ENCODE peak calls at places on chromosomes 6 and 20, in nine cellular contexts. B is astrocyte, A is PC-3, L is astrocyte of the cerebellum, J is uterus, E is cardiac muscle cell, H is DND-41, P is fibroblast of mammary gland, X is mammary epithelial cell. N is an unnamed sample.

GRCh38 chr20:50735813-50736212 is 4.4 kb downstream of the PARD6B start:
- DNase-seq in A (peak), H (no peak), E (no peak), L (no peak), B (no peak), P (no peak), J (no peak), X (peak), N (no peak)

GRCh38 chr6:134176283-134176975 is 124.0 kb upstream of the SLC2A12 start:
- DNase-seq in X (no peak), J (peak), P (peak), L (no peak), E (peak), H (no peak), B (peak), A (peak), N (no peak)

GRCh38 chr20:9161308-9161707 is 92.4 kb downstream of the PLCB4 start:
- DNase-seq in E (no peak), J (no peak), P (no peak), A (no peak), H (no peak), B (no peak), L (no peak), X (no peak), N (no peak)

GRCh38 chr6:130585587-130585986 is 219.8 kb downstream of the TMEM200A start:
- DNase-seq in B (peak), L (no peak), P (no peak), X (no peak), J (no peak), A (no peak), H (no peak), E (no peak), N (no peak)

GRCh38 chr20:25285856-25286798 is 38.2 kb downstream of the PYGB start:
- DNase-seq in E (no peak), H (no peak), B (no peak), A (no peak), P (no peak), L (no peak), X (no peak), J (peak), N (no peak)

GRCh38 chr20:19594896-19595295 is 163.2 kb upstream of the RIN2 start:
- DNase-seq in H (no peak), E (no peak), A (no peak), B (no peak), X (no peak), P (no peak), J (no peak), L (no peak), N (no peak)

GRCh38 chr6:20706293-20707165 is 172.3 kb downstream of the CDKAL1 start:
- DNase-seq in H (no peak), B (peak), X (peak), A (no peak), E (no peak), J (no peak), L (no peak), P (peak), N (no peak)

GRCh38 chr20:2688041-2688591 is 4.5 kb upstream of the EBF4 start:
- DNase-seq in J (peak), L (no peak), H (peak), P (peak), X (no peak), E (peak), A (peak), B (no peak), N (no peak)

GRCh38 chr20:63854069-63854765 is 7.1 kb upstream of the ABHD16B start:
- DNase-seq in L (no peak), X (no peak), J (peak), E (peak), B (no peak), H (no peak), A (no peak), P (no peak), N (no peak)

GRCh38 chr20:51169813-51170212 is 146.9 kb upstream of the KCNG1 start:
- DNase-seq in P (no peak), J (no peak), A (no peak), L (no peak), E (no peak), X (no peak), H (no peak), B (no peak), N (no peak)

GRCh38 chr6:149405823-149406765 is 6.0 kb downstream of the SUMO4 start:
- DNase-seq in P (peak), E (peak), L (no peak), A (no peak), H (no peak), X (peak), J (no peak), B (no peak), N (no peak)

GRCh38 chr6:105835373-105835772 is 250.8 kb upstream of the PRDM1 start:
- DNase-seq in L (no peak), X (peak), B (peak), J (no peak), H (peak), E (no peak), A (peak), P (peak), N (no peak)

GRCh38 chr6:12403201-12403826 is 113.2 kb downstream of the EDN1 start:
- DNase-seq in P (peak), L (no peak), A (peak), E (peak), B (peak), J (no peak), X (peak), H (no peak), N (no peak)

GRCh38 chr6:132764370-132764769 is 6.7 kb upstream of the VNN2 start:
- DNase-seq in B (peak), X (peak), H (no peak), A (peak), L (peak), P (peak), J (peak), E (peak), N (peak)

GRCh38 chr20:1490643-1491042 is 577 bp downstream of the SIRPB2 start:
- DNase-seq in X (no peak), J (no peak), L (no peak), P (no peak), E (no peak), A (no peak), B (no peak), H (no peak), N (no peak)

GRCh38 chr20:45235995-45236394 is 14.8 kb downstream of the SEMG2 start:
- DNase-seq in A (peak), B (no peak), P (no peak), L (no peak), E (no peak), X (no peak), H (no peak), J (no peak), N (no peak)

GRCh38 chr20:23641936-23642751 is 4.4 kb upstream of the CST3 start:
- DNase-seq in H (peak), L (no peak), J (no peak), P (peak), B (peak), E (peak), X (peak), A (peak), N (peak)

GRCh38 chr20:63265891-63266515 is 6.6 kb upstream of the ARFGAP1 start:
- DNase-seq in L (peak), E (no peak), H (no peak), A (no peak), X (no peak), B (peak), J (no peak), P (peak), N (peak)

GRCh38 chr20:6637160-6637579 is 130.3 kb upstream of the BMP2 start:
- DNase-seq in H (no peak), P (no peak), A (no peak), J (no peak), E (no peak), B (no peak), L (no peak), X (no peak), N (no peak)

GRCh38 chr6:147961473-147962141 is 381.0 kb upstream of the SASH1 start:
- DNase-seq in P (no peak), L (no peak), X (no peak), J (no peak), H (no peak), E (no peak), B (no peak), A (no peak), N (no peak)

GRCh38 chr6:99818161-99818560 is 175.9 kb downstream of the MCHR2 start:
- DNase-seq in J (no peak), L (no peak), P (no peak), A (no peak), E (no peak), B (no peak), H (no peak), X (no peak), N (no peak)

GRCh38 chr6:169647637-169648036 is 54.2 kb downstream of the WDR27 start:
- DNase-seq in E (no peak), X (no peak), A (no peak), H (no peak), L (no peak), P (no peak), B (no peak), J (no peak), N (no peak)

GRCh38 chr6:27130668-27131428 is 116.7 kb upstream of the PRSS16 start:
- DNase-seq in H (no peak), E (no peak), B (no peak), L (no peak), J (no peak), A (peak), X (peak), P (no peak), N (no peak)

GRCh38 chr20:50027611-50028105 is 44.9 kb downstream of the SNAI1 start:
- DNase-seq in B (peak), E (peak), P (peak), X (peak), A (peak), H (no peak), L (peak), J (peak), N (peak)

GRCh38 chr6:11224252-11224965 is 8.1 kb downstream of the NEDD9 start:
- DNase-seq in X (no peak), E (peak), A (peak), P (peak), J (no peak), H (peak), L (no peak), B (peak), N (no peak)

GRCh38 chr6:34225551-34225950 is 11.1 kb upstream of the HMGA1 start:
- DNase-seq in H (no peak), L (no peak), E (no peak), A (no peak), X (no peak), B (no peak), P (no peak), J (no peak), N (no peak)

GRCh38 chr6:34223964-34224940 is 12.4 kb upstream of the HMGA1 start:
- DNase-seq in P (peak), H (peak), B (peak), L (peak), A (peak), X (peak), E (peak), J (peak), N (peak)

GRCh38 chr6:34227656-34228421 is 8.8 kb upstream of the HMGA1 start:
- DNase-seq in H (no peak), B (no peak), X (no peak), L (no peak), E (no peak), P (peak), A (peak), J (no peak), N (no peak)

GRCh38 chr6:34226066-34226465 is 10.6 kb upstream of the HMGA1 start:
- DNase-seq in H (no peak), A (no peak), X (no peak), L (no peak), J (no peak), P (no peak), E (no peak), B (no peak), N (no peak)

DNA sequence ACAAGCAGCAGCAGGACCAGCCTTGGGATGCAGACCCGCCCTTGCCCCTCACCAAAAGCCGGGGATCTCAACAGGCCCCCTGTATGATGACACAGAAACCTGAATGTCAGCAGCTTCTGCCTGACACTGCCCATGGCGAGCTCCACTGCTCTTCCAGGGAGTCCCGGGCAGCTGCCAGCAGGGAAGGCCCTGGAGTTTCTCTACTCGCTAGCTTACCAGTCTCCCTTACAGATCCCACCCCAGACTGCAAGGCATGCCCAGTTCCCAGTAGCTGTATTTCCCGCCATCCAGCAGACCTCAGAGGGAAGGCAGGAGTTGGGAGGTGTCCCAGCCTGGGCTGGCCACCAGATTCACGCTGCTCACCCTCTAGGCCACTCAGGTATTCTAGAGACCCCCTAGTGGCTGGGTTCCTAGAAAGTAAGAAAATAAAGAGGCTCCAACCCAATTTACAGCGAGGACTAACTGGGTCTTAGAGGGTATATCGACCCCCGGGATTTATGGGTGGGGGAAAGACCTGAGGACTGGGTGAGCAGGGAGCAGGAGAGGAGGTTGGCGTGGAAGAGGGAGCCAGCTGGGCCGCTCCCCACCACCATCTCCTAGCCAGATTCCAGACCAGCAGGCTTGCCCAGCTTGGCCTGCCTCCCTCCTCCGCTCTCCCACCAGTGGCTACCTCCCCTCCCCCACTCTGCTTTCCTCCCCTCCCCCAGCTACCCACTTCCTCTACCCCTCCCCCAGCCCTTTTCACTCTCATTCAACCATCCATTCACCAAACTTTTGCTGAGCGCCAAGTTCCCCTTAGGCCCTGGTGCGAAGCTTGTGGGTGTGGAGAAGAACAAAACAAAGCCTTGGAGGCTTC is 9.7 kb upstream of the HMGA1 start:
- DNase-seq in B (no peak), L (no peak), P (no peak), J (no peak), E (no peak), X (no peak), A (no peak), H (no peak), N (no peak)
- TF ChIP-seq CTCF in B (no peak), L (no peak), P (no peak), J (no peak), E (no peak), X (no peak), A (peak), H (peak), N (no peak)

GRCh38 chr6:44063561-44064059 is 63.6 kb downstream of the MRPL14 start:
- DNase-seq in E (no peak), L (no peak), H (no peak), J (no peak), P (no peak), A (no peak), B (no peak), X (no peak), N (no peak)
- H3K4me3 ChIP-seq in E (no peak), L (no peak), H (no peak), J (no peak), P (no peak), A (no peak), B (no peak), X (no peak), N (no peak)

GRCh38 chr6:52909531-52909930 is at the start of gene GSTA3:
- DNase-seq in H (no peak), J (no peak), B (no peak), X (no peak), A (no peak), P (no peak), L (no peak), E (no peak), N (no peak)

GRCh38 chr6:52900536-52900935 is 9.0 kb downstream of the GSTA3 start:
- DNase-seq in E (no peak), X (peak), B (no peak), H (no peak), L (no peak), A (peak), J (no peak), P (no peak), N (no peak)

GRCh38 chr6:52909131-52909530 is 367 bp downstream of the GSTA3 start:
- DNase-seq in X (no peak), A (peak), H (no peak), J (no peak), B (no peak), L (no peak), P (peak), E (no peak), N (no peak)

GRCh38 chr6:52910091-52910490 is 593 bp upstream of the GSTA3 start:
- DNase-seq in B (peak), A (no peak), L (peak), X (no peak), H (no peak), J (no peak), P (no peak), E (peak), N (no peak)

DNA sequence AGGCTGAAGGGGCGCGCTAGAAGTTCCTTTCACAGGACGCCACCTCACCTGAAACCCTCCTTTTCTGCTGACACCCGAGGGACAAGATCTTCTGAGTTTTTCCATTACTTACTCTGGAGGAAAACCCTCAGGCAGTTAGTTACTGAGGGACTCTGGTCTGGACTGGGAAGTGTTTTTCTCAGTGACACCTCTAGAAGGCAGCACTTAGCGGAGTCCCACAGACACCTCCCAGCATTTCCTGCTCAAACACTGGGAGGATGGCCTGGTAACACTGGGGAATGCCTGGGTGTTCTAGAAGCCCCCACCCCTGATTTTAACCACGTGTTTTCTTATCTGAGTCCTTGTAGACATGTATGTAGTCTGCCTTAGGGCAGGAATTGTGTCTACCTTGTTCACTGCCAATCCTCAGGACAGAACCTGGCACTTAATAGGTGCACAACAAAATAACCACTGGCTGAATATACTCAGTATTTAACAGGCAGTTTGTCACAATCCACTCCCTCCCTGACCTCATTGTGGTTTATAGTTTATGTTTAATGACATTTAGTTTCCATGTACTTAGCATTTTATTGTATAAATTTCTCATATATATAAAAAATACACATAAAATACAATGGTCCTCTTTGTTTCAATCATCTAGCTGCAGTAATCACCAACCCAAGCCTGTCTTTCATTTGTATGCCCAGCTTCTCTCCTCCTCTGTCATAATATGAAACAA is 4.8 kb downstream of the GSTA3 start:
- DNase-seq in P (peak), A (peak), H (peak), J (no peak), B (no peak), X (no peak), L (no peak), E (peak), N (no peak)
- TF ChIP-seq CTCF in P (peak), A (peak), H (peak), J (no peak), B (no peak), X (no peak), L (peak), E (peak), N (peak)

GRCh38 chr6:31143148-31143547 is 4.3 kb upstream of the PSORS1C2 start:
- DNase-seq in L (peak), E (peak), H (no peak), X (peak), P (peak), B (peak), A (no peak), J (peak), N (peak)
- H3K4me3 ChIP-seq in L (no peak), E (no peak), H (no peak), X (no peak), P (no peak), B (no peak), A (no peak), J (no peak), N (no peak)

DNA sequence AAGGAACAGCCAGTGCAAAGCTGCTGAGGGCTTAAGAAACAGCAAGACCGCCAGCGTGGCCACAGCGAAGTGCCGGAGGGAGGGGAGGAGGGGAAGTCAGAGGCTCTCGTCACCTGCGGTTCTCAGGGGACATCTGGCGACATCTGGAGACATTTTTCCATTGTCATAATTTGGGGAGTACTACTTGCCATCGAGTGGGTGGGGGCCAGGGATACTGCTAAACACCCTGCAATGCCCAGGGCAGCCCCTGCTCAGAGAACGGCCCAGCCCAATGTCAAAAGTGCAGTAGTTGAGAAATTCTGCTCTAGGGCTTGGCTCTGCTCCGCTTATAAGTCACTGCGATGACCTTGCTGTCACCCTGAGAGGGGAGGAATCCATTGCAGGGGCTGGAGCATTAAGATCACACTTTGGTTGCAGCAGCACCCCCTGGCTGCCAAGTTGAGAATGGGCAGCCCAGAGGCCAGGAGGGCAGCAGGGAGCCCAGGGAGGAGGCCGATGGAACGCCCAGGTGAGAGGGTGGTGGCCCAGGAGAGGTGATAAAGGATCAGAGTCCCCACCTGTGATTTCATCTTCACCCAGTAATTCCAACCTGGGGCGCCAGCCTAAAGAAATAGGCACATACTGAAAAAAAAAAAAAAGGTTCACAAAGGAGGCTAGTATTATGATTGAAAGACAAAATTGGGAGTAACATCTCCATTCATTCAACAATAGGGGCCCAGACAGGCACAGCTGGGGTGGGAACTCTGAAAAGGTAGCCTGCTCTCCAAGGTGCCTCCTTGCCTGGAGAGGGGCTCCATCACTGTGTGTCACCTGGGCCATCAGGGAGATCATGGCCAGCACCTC is 218.2 kb downstream of the BMP7 start:
- DNase-seq in P (peak), B (no peak), J (no peak), H (peak), X (peak), A (peak), E (peak), L (no peak), N (no peak)
- TF ChIP-seq CTCF in P (peak), B (no peak), J (peak), H (peak), X (peak), A (peak), E (peak), L (peak), N (peak)

N was measured in AG09309.